ENCODE peak calls at places on chromosome X, in five cellular contexts. R, E, Z, F and X are unnamed samples.

GRCh38 chrX:30593435-30594200 is 16.1 kb upstream of the TASL start:
- DNase-seq in R (no peak), E (no peak), Z (no peak), F (peak; percentile 21), X (no peak)

GRCh38 chrX:140040397-140040796 is 75.1 kb upstream of the CXorf66 start:
- DNase-seq in R (no peak), E (no peak), Z (no peak), F (no peak), X (no peak)

GRCh38 chrX:136646602-136647239 is 1.2 kb upstream of the CD40LG start:
- DNase-seq in R (no peak), E (no peak), Z (no peak), F (no peak), X (no peak)

GRCh38 chrX:13552892-13553291 is 16.5 kb upstream of the EGFL6 start:
- DNase-seq in R (no peak), E (no peak), Z (no peak), F (no peak), X (no peak)

GRCh38 chrX:103918584-103919335 is 43.7 kb upstream of the TMSB15B start:
- DNase-seq in R (peak; percentile 71), E (peak; percentile 64), Z (peak; percentile 47), F (peak; percentile 54), X (peak; percentile 17)

GRCh38 chrX:131728295-131729145 is 184.6 kb downstream of the OR13H1 start:
- DNase-seq in R (no peak), E (no peak), Z (no peak), F (peak; percentile 49), X (no peak)

GRCh38 chrX:64975491-64975890 is 759 bp downstream of the ZC4H2 start:
- DNase-seq in R (peak; percentile 71), E (peak; percentile 15), Z (peak; percentile 3), F (peak; percentile 33), X (no peak)

GRCh38 chrX:28303486-28303885 is 283.8 kb upstream of the IL1RAPL1 start:
- DNase-seq in R (no peak), E (no peak), Z (no peak), F (no peak), X (no peak)

GRCh38 chrX:119646515-119646914 is 40.3 kb upstream of the NKRF start:
- DNase-seq in R (no peak), E (no peak), Z (no peak), F (no peak), X (no peak)

GRCh38 chrX:40173662-40174593 is 76.2 kb upstream of the BCOR start:
- DNase-seq in R (peak; percentile 62), E (no peak), Z (no peak), F (peak; percentile 51), X (no peak)

GRCh38 chrX:149490100-149490499 is 15.0 kb downstream of the IDS start:
- DNase-seq in R (no peak), E (no peak), Z (peak; percentile 18), F (no peak), X (no peak)

GRCh38 chrX:120839506-120839905 is 36.2 kb downstream of the CT47B1 start:
- DNase-seq in R (no peak), E (peak; percentile 39), Z (no peak), F (no peak), X (peak; percentile 20)

GRCh38 chrX:47321978-47322377 is 48.4 kb upstream of the ZNF157 start:
- DNase-seq in R (no peak), E (no peak), Z (no peak), F (no peak), X (no peak)
- H3K4me3 ChIP-seq in R (no peak overlapping the region), E (no peak overlapping the region), Z (no peak overlapping the region), F (no peak overlapping the region), X (no peak overlapping the region)

GRCh38 chrX:48913605-48914366 is 2.3 kb upstream of the SLC35A2 start:
- DNase-seq in R (no peak), E (no peak), Z (no peak), F (no peak), X (no peak)
- H3K4me3 ChIP-seq in R (no peak overlapping the region), E (no peak overlapping the region), Z (no peak overlapping the region), F (no peak overlapping the region), X (no peak overlapping the region)

DNA sequence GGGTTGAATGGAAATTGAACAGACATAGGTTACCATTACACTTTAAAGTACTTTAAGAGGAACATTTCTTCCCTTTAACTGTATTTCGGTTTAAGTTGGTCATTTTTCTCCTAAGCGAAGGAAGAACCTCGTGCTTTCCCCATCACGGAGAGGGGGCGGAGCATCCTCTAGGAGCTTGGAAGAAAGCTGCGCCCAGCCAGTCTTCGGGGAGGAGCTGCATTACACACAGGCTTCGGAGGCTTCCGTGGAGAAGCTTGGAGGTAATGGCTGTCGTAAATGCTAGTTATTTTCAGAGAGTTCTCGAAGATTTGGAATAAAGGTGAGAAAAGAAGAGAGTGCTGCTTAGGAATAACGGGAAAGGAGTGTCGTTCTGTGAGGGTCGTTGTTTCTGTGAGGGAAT is at the start of gene PWWP3B:
- DNase-seq in R (no peak), E (peak; percentile 69), Z (peak; percentile 6), F (peak; percentile 64), X (no peak)
- H3K4me3 ChIP-seq in R (no peak within 1 kb of the TSS), E (peak within 1 kb of the TSS; percentile 53), Z (peak within 1 kb of the TSS; percentile 6), F (no peak within 1 kb of the TSS), X (peak within 1 kb of the TSS; percentile 38)

GRCh38 chrX:1109580-1110119 is 102.8 kb downstream of the CRLF2 start:
- DNase-seq in R (no peak), E (no peak), Z (no peak), F (no peak), X (no peak)

GRCh38 chrX:1108451-1109445 is 103.7 kb downstream of the CRLF2 start:
- DNase-seq in R (no peak), E (no peak), Z (no peak), F (no peak), X (no peak)

GRCh38 chrX:1111543-1112300 is 100.7 kb downstream of the CRLF2 start:
- DNase-seq in R (no peak), E (no peak), Z (no peak), F (no peak), X (no peak)

GRCh38 chrX:1106478-1107210 is 105.8 kb downstream of the CRLF2 start:
- DNase-seq in R (no peak), E (no peak), Z (no peak), F (no peak), X (no peak)

GRCh38 chrX:1112321-1112720 is 100.1 kb downstream of the CRLF2 start:
- DNase-seq in R (no peak), E (no peak), Z (no peak), F (no peak), X (no peak)
- H3K4me3 ChIP-seq in R (no peak overlapping the region), E (no peak overlapping the region), Z (no peak overlapping the region), F (no peak overlapping the region), X (no peak overlapping the region)

GRCh38 chrX:42752730-42753129 is 25.2 kb downstream of the PPP1R2C start:
- DNase-seq in R (no peak), E (no peak), Z (no peak), F (no peak), X (no peak)
- H3K4me3 ChIP-seq in R (no peak overlapping the region), E (no peak overlapping the region), Z (no peak overlapping the region), F (no peak overlapping the region), X (no peak overlapping the region)